ENCODE peak calls at places on chromosomes 7 and 10, in four cellular contexts. P is esophagus muscularis mucosa, F is A549, C is neural progenitor cell. M is an unnamed sample.

GRCh38 chr7:131074585-131074984 is 253.1 kb upstream of the MKLN1 start:
- DNase-seq in C (no peak), P (no peak), F (no peak), M (no peak)

GRCh38 chr10:107889101-107889500 is 724.6 kb upstream of the SORCS1 start:
- DNase-seq in F (no peak), P (no peak), C (no peak), M (no peak)

GRCh38 chr10:132915411-132915810 is 27.0 kb downstream of the CFAP46 start:
- DNase-seq in C (no peak), P (no peak), F (no peak), M (peak; percentile 71)

GRCh38 chr10:57844387-57844998 is 423.2 kb downstream of the IPMK start:
- DNase-seq in F (no peak), P (no peak), C (no peak), M (no peak)

GRCh38 chr7:98180751-98181150 is 30.5 kb upstream of the BHLHA15 start:
- DNase-seq in C (no peak), P (no peak), F (no peak), M (no peak)

GRCh38 chr10:122514045-122514840 is 46.3 kb upstream of the DMBT1 start:
- DNase-seq in F (no peak), P (no peak), C (no peak), M (no peak)

GRCh38 chr7:15305002-15305600 is 256.7 kb downstream of the AGMO start:
- DNase-seq in C (peak; percentile 64), F (peak; percentile 63), P (no peak), M (no peak)

GRCh38 chr10:131536676-131537075 is 225.2 kb upstream of the TCERG1L start:
- DNase-seq in F (no peak), C (no peak), P (no peak), M (no peak)

GRCh38 chr10:97411411-97411810 is 10.3 kb upstream of the RRP12 start:
- DNase-seq in C (no peak), P (no peak), F (no peak), M (no peak)

GRCh38 chr10:14116837-14117236 is 213.9 kb downstream of the FRMD4A start:
- DNase-seq in F (no peak), C (no peak), P (no peak), M (no peak)

GRCh38 chr10:16902606-16903005 is 85.4 kb upstream of the RSU1 start:
- DNase-seq in C (no peak), F (no peak), P (no peak), M (no peak)

GRCh38 chr7:4216016-4216415 is 466.1 kb upstream of the FOXK1 start:
- DNase-seq in F (no peak), P (no peak), C (no peak), M (no peak)

GRCh38 chr7:41786943-41787342 is 84.1 kb upstream of the INHBA start:
- DNase-seq in P (no peak), C (no peak), F (no peak), M (no peak)

GRCh38 chr10:100621360-100622205 is 85.8 kb downstream of the HIF1AN start:
- DNase-seq in P (no peak), C (no peak), F (peak; percentile 24), M (no peak)

GRCh38 chr7:49486974-49487919 is 286.2 kb upstream of the VWC2 start:
- DNase-seq in F (no peak), C (no peak), P (no peak), M (no peak)

GRCh38 chr10:30387646-30388243 is 38.7 kb upstream of the MTPAP start:
- DNase-seq in F (peak; percentile 21), C (no peak), P (no peak), M (no peak)

DNA sequence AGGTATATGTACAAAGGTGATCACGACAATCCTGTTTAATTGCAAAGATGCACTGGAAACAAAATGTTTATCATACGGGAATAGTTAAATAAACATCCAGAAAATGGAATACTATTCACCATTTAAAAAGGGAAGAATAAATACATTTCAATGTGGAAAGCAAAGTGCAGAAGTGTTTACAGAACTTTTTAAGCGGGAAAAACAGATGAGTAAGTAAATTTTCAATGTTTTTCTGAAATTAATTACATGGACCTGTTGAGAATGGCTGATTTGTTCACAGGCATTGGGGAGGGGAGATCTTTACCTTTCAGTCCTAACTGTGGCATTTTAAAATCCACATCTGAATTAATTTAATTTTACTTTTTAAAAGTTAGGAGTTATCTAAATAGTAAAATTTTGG is 7.1 kb downstream of the MTPN start:
- DNase-seq in P (no peak), F (no peak), C (no peak), M (no peak)
- H3K4me1 ChIP-seq in P (peaks cover 35% of the 10 kb centered on the region), F (peaks cover 7% of the 10 kb centered on the region), C (no peaks in the 10 kb centered on the region), M (no peaks in the 10 kb centered on the region)

GRCh38 chr10:71580926-71581325 is 138.7 kb downstream of the C10orf105 start:
- DNase-seq in C (no peak), F (no peak), P (no peak), M (no peak)
- H3K4me1 ChIP-seq in C (peaks cover 14% of the 10 kb centered on the region), F (no peaks in the 10 kb centered on the region), P (peaks cover 2% of the 10 kb centered on the region), M (no peaks in the 10 kb centered on the region)

GRCh38 chr7:94412762-94413322 is 18.1 kb downstream of the COL1A2 start:
- DNase-seq in C (no peak), F (no peak), P (no peak), M (no peak)
- H3K4me1 ChIP-seq in C (no peaks in the 10 kb centered on the region), F (no peaks in the 10 kb centered on the region), P (peaks cover 68% of the 10 kb centered on the region), M (no peaks in the 10 kb centered on the region)

DNA sequence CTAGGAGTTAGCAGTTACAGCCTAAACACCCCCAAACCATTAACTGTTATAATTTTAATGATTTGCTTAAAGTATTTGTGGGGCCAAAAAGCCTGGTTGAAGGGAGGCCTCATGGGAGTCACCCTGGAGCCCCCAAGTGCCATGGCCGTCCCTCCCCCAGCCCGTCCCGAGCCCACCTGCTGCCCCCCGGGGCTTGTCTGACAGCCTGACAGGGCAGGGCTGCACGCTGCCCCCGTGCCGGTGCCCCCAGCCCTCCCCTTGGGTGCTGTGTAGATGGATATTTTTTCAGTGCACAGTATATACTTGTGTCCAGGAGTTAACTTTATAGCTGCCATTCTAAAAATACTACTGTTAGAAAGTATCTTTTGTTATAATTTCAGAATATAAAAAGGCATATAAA is 108.4 kb downstream of the CYTH3 start:
- DNase-seq in C (no peak), F (no peak), P (no peak), M (no peak)
- H3K4me1 ChIP-seq in C (peaks cover 3% of the 10 kb centered on the region), F (no peaks in the 10 kb centered on the region), P (peaks cover 48% of the 10 kb centered on the region), M (no peaks in the 10 kb centered on the region)

GRCh38 chr10:28551086-28551485 is 18.2 kb downstream of the WAC start:
- DNase-seq in C (no peak), F (no peak), P (no peak), M (no peak)
- H3K4me1 ChIP-seq in C (no peaks in the 10 kb centered on the region), F (peaks cover 43% of the 10 kb centered on the region), P (peaks cover 79% of the 10 kb centered on the region), M (peaks cover 6% of the 10 kb centered on the region)

M was measured in aorta.